ENCODE peak calls at places on chromosomes 7 and 10, in five cellular contexts. N, M, B, T and R are unnamed samples.

GRCh38 chr10:33808475-33808874 is 474.0 kb upstream of the NRP1 start:
- DNase-seq in N (peak; percentile 4), T (no peak), M (no peak), B (no peak), R (no peak)

GRCh38 chr10:132494831-132495230 is 42.8 kb upstream of the INPP5A start:
- DNase-seq in M (no peak), N (no peak), T (no peak), B (no peak), R (no peak)

GRCh38 chr10:91409869-91410637 is at the start of gene HECTD2:
- DNase-seq in B (peak; percentile 89), N (peak; percentile 65), M (no peak), T (peak; percentile 78), R (peak; percentile 76)

GRCh38 chr7:44218418-44219201 is 17.8 kb downstream of the YKT6 start:
- DNase-seq in M (no peak), B (peak; percentile 80), N (no peak), T (no peak), R (no peak)

GRCh38 chr10:30111340-30111980 is 52.1 kb upstream of the JCAD start:
- DNase-seq in B (no peak), T (no peak), M (no peak), N (peak; percentile 89), R (peak; percentile 86)

GRCh38 chr7:83162402-83163256 is at the start of gene PCLO:
- DNase-seq in N (peak; percentile 3), M (no peak), B (peak; percentile 93), T (peak; percentile 64), R (peak; percentile 81)

GRCh38 chr7:40221836-40222235 is 87.0 kb downstream of the SUGCT start:
- DNase-seq in B (no peak), M (no peak), T (no peak), N (peak; percentile 92), R (peak; percentile 99)

GRCh38 chr7:141497391-141497790 is 53.8 kb upstream of the AGK start:
- DNase-seq in N (no peak), T (no peak), M (no peak), B (no peak), R (no peak)

GRCh38 chr10:126476256-126476655 is 88.0 kb upstream of the ADAM12 start:
- DNase-seq in N (no peak), T (no peak), B (peak; percentile 35), M (no peak), R (no peak)

GRCh38 chr10:108424656-108425055 is 1260.2 kb upstream of the SORCS1 start:
- DNase-seq in T (no peak), N (peak; percentile 54), M (no peak), B (no peak), R (peak; percentile 73)

GRCh38 chr7:1920886-1921285 is 250.8 kb downstream of the ELFN1 start:
- DNase-seq in B (no peak), N (no peak), M (no peak), T (no peak), R (no peak)
- H3K4me3 ChIP-seq in B (no peak overlapping the region), N (no peak overlapping the region), M (no peak overlapping the region), T (no peak overlapping the region), R (no peak overlapping the region)

DNA sequence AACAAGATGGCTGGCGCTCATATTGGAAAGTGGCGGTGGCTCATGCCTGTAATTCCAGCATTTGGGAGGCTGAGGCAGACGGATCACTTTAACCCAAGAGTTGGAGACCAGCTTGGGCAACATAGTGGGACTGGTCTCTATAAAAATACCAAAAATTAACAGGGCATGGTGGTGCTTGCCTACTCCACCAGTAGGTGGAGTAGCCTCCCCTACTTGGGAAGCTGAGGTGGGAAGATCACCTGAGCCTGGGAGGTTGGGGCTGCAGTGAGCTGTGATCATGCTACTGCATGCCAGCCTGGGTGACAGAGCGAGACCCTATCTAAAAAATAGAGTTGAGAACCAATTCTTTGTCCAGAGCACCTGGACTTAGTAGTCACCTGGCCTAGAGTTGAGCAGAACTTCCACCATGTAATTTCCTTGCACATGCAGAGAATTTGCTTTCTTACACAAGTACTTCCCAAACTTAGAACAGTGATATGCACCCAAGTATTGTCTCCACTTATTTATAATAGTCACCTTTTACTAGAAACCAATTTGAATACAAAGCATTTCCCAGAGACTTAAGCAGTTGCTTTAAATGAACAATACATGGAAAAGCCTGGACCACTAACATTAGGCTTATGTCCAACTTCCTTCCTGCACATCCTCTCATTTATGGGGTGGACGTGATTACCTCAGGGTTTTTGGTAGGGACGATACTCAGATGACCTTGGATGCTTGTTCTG is 15.9 kb downstream of the LAMB4 start:
- DNase-seq in B (peak; percentile 38), N (no peak), T (no peak), M (no peak), R (peak; percentile 41)
- TF ChIP-seq CTCF in B (peak; percentile 41), N (peak; percentile 29), T (no peak), M (peak; percentile 68), R (peak; percentile 78)

GRCh38 chr10:89534826-89535166 is 598 bp downstream of the SLC16A12 start:
- DNase-seq in B (no peak), N (no peak), T (no peak), M (no peak), R (no peak)

GRCh38 chr10:89537361-89537760 is 2.0 kb upstream of the SLC16A12 start:
- DNase-seq in B (no peak), M (no peak), N (no peak), T (no peak), R (no peak)

GRCh38 chr10:89532476-89532875 is 2.9 kb downstream of the SLC16A12 start:
- DNase-seq in M (no peak), T (no peak), B (no peak), N (no peak), R (peak; percentile 54)

GRCh38 chr10:89535185-89536012 is at the start of gene SLC16A12:
- DNase-seq in B (peak; percentile 78), M (no peak), T (no peak), N (no peak), R (peak; percentile 63)

GRCh38 chr10:89536013-89536354 is 590 bp upstream of the SLC16A12 start:
- DNase-seq in T (no peak), B (no peak), N (no peak), M (no peak), R (no peak)
- H3K4me3 ChIP-seq in T (peak overlapping the region; percentile 76), B (peak overlapping the region; percentile 48), N (no peak overlapping the region), M (no peak overlapping the region), R (peak overlapping the region; percentile 85)

DNA sequence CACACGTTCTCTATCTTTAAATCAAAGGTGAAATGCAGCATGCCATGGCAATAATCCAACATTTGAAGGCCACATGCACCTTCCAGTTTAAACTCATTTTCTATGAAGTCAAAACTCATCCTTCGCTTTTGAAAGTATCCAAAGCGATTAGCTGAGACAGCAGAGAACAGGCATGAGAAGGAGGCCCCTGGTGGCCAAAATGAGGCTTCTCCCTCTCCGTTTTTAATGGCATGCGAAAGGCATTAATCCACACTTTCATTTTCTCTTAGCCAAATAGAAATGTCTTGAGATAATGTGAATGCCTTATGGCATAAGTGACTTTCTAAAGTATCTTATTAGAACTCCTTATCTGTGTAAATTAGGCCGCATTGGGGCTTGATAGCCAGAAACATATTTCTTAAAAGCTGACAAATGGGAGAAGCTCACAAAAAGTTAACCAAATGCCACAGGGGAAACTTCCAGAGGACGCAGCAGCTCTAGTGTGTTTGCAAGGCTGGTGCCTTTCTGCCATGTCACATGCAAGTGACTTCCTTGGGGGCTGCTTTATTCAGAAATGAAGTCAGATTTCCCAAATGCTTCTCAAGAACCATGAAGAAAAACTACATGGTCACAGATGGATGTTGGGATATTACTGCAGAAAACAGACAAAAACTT is 1189.6 kb downstream of the SORCS1 start:
- DNase-seq in B (peak; percentile 47), N (peak; percentile 1), T (no peak), M (no peak), R (peak; percentile 31)
- TF ChIP-seq CTCF in B (peak; percentile 79), N (peak; percentile 22), T (peak; percentile 42), M (peak; percentile 47), R (peak; percentile 63)

GRCh38 chr10:14025283-14025682 is 305.4 kb downstream of the FRMD4A start:
- DNase-seq in N (peak; percentile 23), B (no peak), T (no peak), M (no peak), R (no peak)

GRCh38 chr10:14024349-14025202 is 306.1 kb downstream of the FRMD4A start:
- DNase-seq in B (no peak), M (no peak), N (no peak), T (no peak), R (no peak)

GRCh38 chr10:14022052-14022451 is 308.7 kb downstream of the FRMD4A start:
- DNase-seq in T (no peak), N (no peak), M (no peak), B (no peak), R (no peak)

GRCh38 chr10:14022954-14023353 is 307.8 kb downstream of the FRMD4A start:
- DNase-seq in N (no peak), M (no peak), B (no peak), T (no peak), R (no peak)

GRCh38 chr10:14023612-14024348 is 306.9 kb downstream of the FRMD4A start:
- DNase-seq in T (no peak), B (no peak), M (no peak), N (no peak), R (no peak)
- H3K4me3 ChIP-seq in T (peak overlapping the region; percentile 35), B (no peak overlapping the region), M (peak overlapping the region; percentile 48), N (no peak overlapping the region), R (no peak overlapping the region)

DNA sequence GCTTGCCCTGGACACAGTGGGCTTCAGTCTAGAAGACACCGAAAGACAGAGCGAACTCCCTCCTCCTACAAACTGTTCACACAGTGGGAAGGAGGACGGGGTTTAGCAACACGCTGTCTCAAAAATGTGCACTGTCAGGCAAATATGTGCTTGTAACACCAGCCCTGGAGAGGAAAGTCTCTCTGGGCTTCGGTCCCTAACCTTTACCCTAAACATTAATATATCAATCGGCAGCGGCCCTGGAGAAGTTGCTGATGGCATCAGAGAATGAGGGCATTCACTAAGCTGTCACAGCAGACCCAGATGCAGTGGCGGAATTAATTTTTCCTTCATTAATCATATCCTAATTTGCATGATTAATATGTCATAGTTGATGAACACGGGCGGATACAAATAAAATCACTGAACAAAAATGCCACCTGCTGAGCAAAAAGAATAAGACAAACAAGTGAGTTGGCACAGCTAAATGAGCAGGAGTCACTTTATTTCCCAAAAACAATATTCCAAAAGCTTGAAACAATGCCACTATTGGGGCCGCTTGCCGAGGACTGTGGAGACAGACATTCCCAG is 45.2 kb upstream of the INSIG1 start:
- DNase-seq in N (peak; percentile 13), T (no peak), B (no peak), M (no peak), R (peak; percentile 68)
- TF ChIP-seq CTCF in N (no peak), T (no peak), B (no peak), M (no peak), R (no peak)

DNA sequence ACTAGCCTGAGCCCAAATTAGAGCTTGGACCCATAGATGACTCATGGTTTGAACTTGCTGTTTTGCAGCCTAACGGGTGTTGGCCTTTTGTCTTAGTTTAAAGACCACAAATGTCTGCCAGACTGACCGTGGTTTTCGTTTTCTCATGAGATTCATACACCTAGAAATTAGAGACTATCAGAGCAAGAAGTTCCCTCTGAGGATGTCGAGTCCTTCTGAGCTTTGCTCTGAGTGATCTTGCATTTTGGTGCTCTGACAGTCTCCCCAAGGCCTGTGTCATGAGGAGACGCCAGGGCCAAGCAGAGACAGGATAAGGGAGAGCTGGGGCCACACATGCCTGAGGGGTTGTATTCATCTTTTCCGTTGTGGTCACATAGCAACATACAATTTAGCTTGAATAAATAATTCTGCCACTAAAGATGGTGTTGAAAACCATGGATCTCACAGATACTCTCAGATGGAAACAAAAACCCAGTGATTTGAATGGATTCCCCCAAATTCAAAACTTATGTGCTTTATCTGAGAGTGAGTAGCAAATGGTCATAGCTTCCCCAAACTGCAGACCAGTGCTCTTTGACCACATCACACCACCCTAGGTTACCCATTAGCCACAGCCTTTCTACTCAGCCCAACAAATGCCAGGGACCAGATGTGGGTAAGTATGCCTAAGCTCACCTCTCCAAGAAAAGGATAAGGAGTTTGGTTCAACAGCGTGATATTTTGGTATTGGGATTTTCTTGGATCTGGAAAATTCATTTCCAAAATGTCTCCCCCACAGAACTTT is 762.0 kb upstream of the IGFBP3 start:
- DNase-seq in M (no peak), T (no peak), N (peak; percentile 3), B (no peak), R (peak; percentile 71)
- H3K4me3 ChIP-seq in M (no peak overlapping the region), T (no peak overlapping the region), N (no peak overlapping the region), B (no peak overlapping the region), R (no peak overlapping the region)

GRCh38 chr10:68981074-68981473 is 7.5 kb upstream of the KIFBP start:
- DNase-seq in M (no peak), B (no peak), T (no peak), N (no peak), R (peak; percentile 56)
- TF ChIP-seq CTCF in M (no peak), B (peak; percentile 28), T (no peak), N (peak; percentile 13), R (peak; percentile 56)